ENCODE peak calls at places on chromosome 2, in ten cellular contexts. One of them, this sample, is unnamed.

GRCh38 chr2:40173276-40173675 is 278.6 kb downstream of the SLC8A1 start:
- DNase-seq in AG04449: no peak
- DNase-seq in endothelial cell of umbilical vein: no peak
- DNase-seq in epithelial cell of esophagus: no peak
- DNase-seq in fibroblast of mammary gland: no peak
- DNase-seq in upper lobe of left lung: no peak
- DNase-seq in psoas muscle: no peak
- DNase-seq in heart left ventricle: no peak
- DNase-seq in cardiac muscle cell: no peak
- DNase-seq in HFF-Myc: no peak
- DNase-seq in this sample: no peak

GRCh38 chr2:173681891-173682655 is 283.1 kb downstream of the SP3 start:
- DNase-seq in HFF-Myc: no peak
- DNase-seq in epithelial cell of esophagus: no peak
- DNase-seq in fibroblast of mammary gland: no peak
- DNase-seq in cardiac muscle cell: no peak
- DNase-seq in AG04449: no peak
- DNase-seq in psoas muscle: no peak
- DNase-seq in endothelial cell of umbilical vein: no peak
- DNase-seq in heart left ventricle: no peak
- DNase-seq in upper lobe of left lung: no peak
- DNase-seq in this sample: no peak

GRCh38 chr2:9497017-9497416 is 22.7 kb downstream of the IAH1 start:
- DNase-seq in cardiac muscle cell: no peak
- DNase-seq in HFF-Myc: no peak
- DNase-seq in AG04449: no peak
- DNase-seq in heart left ventricle: no peak
- DNase-seq in upper lobe of left lung: no peak
- DNase-seq in psoas muscle: no peak
- DNase-seq in endothelial cell of umbilical vein: no peak
- DNase-seq in epithelial cell of esophagus: peak
- DNase-seq in fibroblast of mammary gland: no peak
- DNase-seq in this sample: no peak

GRCh38 chr2:71831208-71831577 is 316.5 kb downstream of the CYP26B1 start:
- DNase-seq in heart left ventricle: no peak
- DNase-seq in epithelial cell of esophagus: peak
- DNase-seq in HFF-Myc: no peak
- DNase-seq in fibroblast of mammary gland: peak
- DNase-seq in upper lobe of left lung: no peak
- DNase-seq in cardiac muscle cell: peak
- DNase-seq in psoas muscle: peak
- DNase-seq in endothelial cell of umbilical vein: peak
- DNase-seq in AG04449: peak
- DNase-seq in this sample: peak

GRCh38 chr2:20067992-20068727 is 16.7 kb upstream of the LAPTM4A start:
- DNase-seq in upper lobe of left lung: no peak
- DNase-seq in cardiac muscle cell: peak
- DNase-seq in endothelial cell of umbilical vein: peak
- DNase-seq in HFF-Myc: peak
- DNase-seq in heart left ventricle: no peak
- DNase-seq in psoas muscle: no peak
- DNase-seq in AG04449: peak
- DNase-seq in epithelial cell of esophagus: peak
- DNase-seq in fibroblast of mammary gland: peak
- DNase-seq in this sample: peak

GRCh38 chr2:28558918-28559317 is 63.1 kb downstream of the PLB1 start:
- DNase-seq in psoas muscle: no peak
- DNase-seq in HFF-Myc: no peak
- DNase-seq in fibroblast of mammary gland: peak
- DNase-seq in endothelial cell of umbilical vein: no peak
- DNase-seq in cardiac muscle cell: peak
- DNase-seq in heart left ventricle: no peak
- DNase-seq in epithelial cell of esophagus: peak
- DNase-seq in upper lobe of left lung: no peak
- DNase-seq in AG04449: no peak
- DNase-seq in this sample: no peak

GRCh38 chr2:154452906-154453493 is 245.5 kb upstream of the KCNJ3 start:
- DNase-seq in epithelial cell of esophagus: peak
- DNase-seq in AG04449: no peak
- DNase-seq in upper lobe of left lung: no peak
- DNase-seq in fibroblast of mammary gland: peak
- DNase-seq in endothelial cell of umbilical vein: peak
- DNase-seq in cardiac muscle cell: peak
- DNase-seq in heart left ventricle: no peak
- DNase-seq in HFF-Myc: no peak
- DNase-seq in psoas muscle: no peak
- DNase-seq in this sample: no peak

GRCh38 chr2:37527362-37527761 is 144.1 kb downstream of the CDC42EP3 start:
- DNase-seq in AG04449: no peak
- DNase-seq in endothelial cell of umbilical vein: no peak
- DNase-seq in upper lobe of left lung: no peak
- DNase-seq in fibroblast of mammary gland: no peak
- DNase-seq in HFF-Myc: no peak
- DNase-seq in psoas muscle: no peak
- DNase-seq in cardiac muscle cell: no peak
- DNase-seq in epithelial cell of esophagus: no peak
- DNase-seq in heart left ventricle: no peak
- DNase-seq in this sample: no peak

GRCh38 chr2:25996844-25997243 is 14.5 kb upstream of the KIF3C start:
- DNase-seq in fibroblast of mammary gland: no peak
- DNase-seq in epithelial cell of esophagus: no peak
- DNase-seq in psoas muscle: no peak
- DNase-seq in endothelial cell of umbilical vein: no peak
- DNase-seq in AG04449: no peak
- DNase-seq in heart left ventricle: no peak
- DNase-seq in HFF-Myc: no peak
- DNase-seq in upper lobe of left lung: no peak
- DNase-seq in cardiac muscle cell: no peak
- DNase-seq in this sample: no peak

GRCh38 chr2:85615413-85615728 is 615 bp upstream of the USP39 start:
- DNase-seq in cardiac muscle cell: no peak
- DNase-seq in upper lobe of left lung: no peak
- DNase-seq in AG04449: no peak
- DNase-seq in heart left ventricle: no peak
- DNase-seq in fibroblast of mammary gland: no peak
- DNase-seq in epithelial cell of esophagus: no peak
- DNase-seq in HFF-Myc: no peak
- DNase-seq in psoas muscle: no peak
- DNase-seq in endothelial cell of umbilical vein: no peak
- DNase-seq in this sample: no peak
- H3K4me3 ChIP-seq in cardiac muscle cell: no peak
- H3K4me3 ChIP-seq in upper lobe of left lung: no peak
- H3K4me3 ChIP-seq in AG04449: no peak
- H3K4me3 ChIP-seq in heart left ventricle: peak
- H3K4me3 ChIP-seq in fibroblast of mammary gland: no peak
- H3K4me3 ChIP-seq in epithelial cell of esophagus: no peak
- H3K4me3 ChIP-seq in HFF-Myc: no peak
- H3K4me3 ChIP-seq in psoas muscle: peak
- H3K4me3 ChIP-seq in endothelial cell of umbilical vein: no peak
- H3K4me3 ChIP-seq in this sample: no peak

GRCh38 chr2:237791977-237792727 is 6.4 kb upstream of the RBM44 start:
- DNase-seq in fibroblast of mammary gland: peak
- DNase-seq in AG04449: no peak
- DNase-seq in psoas muscle: no peak
- DNase-seq in cardiac muscle cell: peak
- DNase-seq in epithelial cell of esophagus: peak
- DNase-seq in endothelial cell of umbilical vein: no peak
- DNase-seq in heart left ventricle: no peak
- DNase-seq in HFF-Myc: no peak
- DNase-seq in upper lobe of left lung: no peak
- DNase-seq in this sample: no peak
- TF ChIP-seq CTCF in fibroblast of mammary gland: peak
- TF ChIP-seq CTCF in AG04449: peak
- TF ChIP-seq CTCF in psoas muscle: no peak
- TF ChIP-seq CTCF in cardiac muscle cell: peak
- TF ChIP-seq CTCF in epithelial cell of esophagus: no peak
- TF ChIP-seq CTCF in endothelial cell of umbilical vein: no peak
- TF ChIP-seq CTCF in heart left ventricle: no peak
- TF ChIP-seq CTCF in HFF-Myc: peak
- TF ChIP-seq CTCF in upper lobe of left lung: no peak
- TF ChIP-seq CTCF in this sample: peak

DNA sequence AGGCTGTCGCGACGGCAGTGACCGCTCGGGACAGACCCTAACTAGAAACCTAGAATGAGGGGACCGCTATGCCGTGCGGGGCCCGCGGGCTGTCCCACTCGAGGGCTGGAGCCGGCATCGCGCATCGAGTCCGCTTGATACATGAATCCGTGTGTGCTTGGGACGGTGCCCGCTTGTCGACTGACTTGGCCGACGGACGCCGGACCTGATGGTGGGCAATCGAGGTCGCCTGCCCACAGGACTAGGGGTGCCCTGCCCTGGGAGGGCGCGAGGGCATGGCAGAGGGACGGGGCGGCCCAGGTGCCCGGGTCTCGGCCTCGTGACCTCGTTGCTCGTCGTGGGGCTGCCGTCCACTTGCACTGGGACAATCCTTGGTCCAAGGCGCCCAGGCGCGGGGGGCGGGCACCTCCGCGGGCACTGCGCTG is 688 bp upstream of the PTMA start:
- DNase-seq in endothelial cell of umbilical vein: peak
- DNase-seq in fibroblast of mammary gland: peak
- DNase-seq in heart left ventricle: no peak
- DNase-seq in cardiac muscle cell: peak
- DNase-seq in upper lobe of left lung: no peak
- DNase-seq in epithelial cell of esophagus: peak
- DNase-seq in HFF-Myc: no peak
- DNase-seq in AG04449: no peak
- DNase-seq in psoas muscle: no peak
- DNase-seq in this sample: no peak
- H3K4me3 ChIP-seq in endothelial cell of umbilical vein: peak
- H3K4me3 ChIP-seq in fibroblast of mammary gland: peak
- H3K4me3 ChIP-seq in heart left ventricle: peak
- H3K4me3 ChIP-seq in cardiac muscle cell: peak
- H3K4me3 ChIP-seq in upper lobe of left lung: peak
- H3K4me3 ChIP-seq in epithelial cell of esophagus: peak
- H3K4me3 ChIP-seq in HFF-Myc: peak
- H3K4me3 ChIP-seq in AG04449: peak
- H3K4me3 ChIP-seq in psoas muscle: peak
- H3K4me3 ChIP-seq in this sample: peak

GRCh38 chr2:42028571-42029148 is 19.2 kb upstream of the PKDCC start:
- DNase-seq in AG04449: no peak
- DNase-seq in endothelial cell of umbilical vein: no peak
- DNase-seq in epithelial cell of esophagus: no peak
- DNase-seq in upper lobe of left lung: no peak
- DNase-seq in heart left ventricle: no peak
- DNase-seq in HFF-Myc: no peak
- DNase-seq in psoas muscle: peak
- DNase-seq in fibroblast of mammary gland: no peak
- DNase-seq in cardiac muscle cell: peak
- DNase-seq in this sample: no peak
- TF ChIP-seq CTCF in AG04449: no peak
- TF ChIP-seq CTCF in endothelial cell of umbilical vein: no peak
- TF ChIP-seq CTCF in epithelial cell of esophagus: no peak
- TF ChIP-seq CTCF in upper lobe of left lung: no peak
- TF ChIP-seq CTCF in heart left ventricle: no peak
- TF ChIP-seq CTCF in HFF-Myc: no peak
- TF ChIP-seq CTCF in psoas muscle: no peak
- TF ChIP-seq CTCF in fibroblast of mammary gland: no peak
- TF ChIP-seq CTCF in cardiac muscle cell: no peak
- TF ChIP-seq CTCF in this sample: no peak

GRCh38 chr2:201258666-201258999 is 1.7 kb upstream of the CASP8 start:
- DNase-seq in upper lobe of left lung: no peak
- DNase-seq in HFF-Myc: no peak
- DNase-seq in fibroblast of mammary gland: no peak
- DNase-seq in endothelial cell of umbilical vein: no peak
- DNase-seq in cardiac muscle cell: no peak
- DNase-seq in epithelial cell of esophagus: no peak
- DNase-seq in AG04449: no peak
- DNase-seq in heart left ventricle: no peak
- DNase-seq in psoas muscle: no peak
- DNase-seq in this sample: no peak

GRCh38 chr2:201259216-201259615 is 1.1 kb upstream of the CASP8 start:
- DNase-seq in epithelial cell of esophagus: no peak
- DNase-seq in AG04449: no peak
- DNase-seq in psoas muscle: no peak
- DNase-seq in HFF-Myc: no peak
- DNase-seq in endothelial cell of umbilical vein: no peak
- DNase-seq in upper lobe of left lung: no peak
- DNase-seq in cardiac muscle cell: peak
- DNase-seq in heart left ventricle: no peak
- DNase-seq in fibroblast of mammary gland: no peak
- DNase-seq in this sample: no peak

GRCh38 chr2:201256001-201256544 is 4.3 kb upstream of the CASP8 start:
- DNase-seq in HFF-Myc: no peak
- DNase-seq in endothelial cell of umbilical vein: no peak
- DNase-seq in cardiac muscle cell: no peak
- DNase-seq in heart left ventricle: no peak
- DNase-seq in AG04449: no peak
- DNase-seq in psoas muscle: no peak
- DNase-seq in fibroblast of mammary gland: no peak
- DNase-seq in epithelial cell of esophagus: no peak
- DNase-seq in upper lobe of left lung: no peak
- DNase-seq in this sample: no peak

GRCh38 chr2:201257381-201257940 is 2.9 kb upstream of the CASP8 start:
- DNase-seq in psoas muscle: peak
- DNase-seq in epithelial cell of esophagus: no peak
- DNase-seq in endothelial cell of umbilical vein: no peak
- DNase-seq in upper lobe of left lung: peak
- DNase-seq in cardiac muscle cell: no peak
- DNase-seq in AG04449: no peak
- DNase-seq in heart left ventricle: peak
- DNase-seq in fibroblast of mammary gland: no peak
- DNase-seq in HFF-Myc: no peak
- DNase-seq in this sample: no peak

DNA sequence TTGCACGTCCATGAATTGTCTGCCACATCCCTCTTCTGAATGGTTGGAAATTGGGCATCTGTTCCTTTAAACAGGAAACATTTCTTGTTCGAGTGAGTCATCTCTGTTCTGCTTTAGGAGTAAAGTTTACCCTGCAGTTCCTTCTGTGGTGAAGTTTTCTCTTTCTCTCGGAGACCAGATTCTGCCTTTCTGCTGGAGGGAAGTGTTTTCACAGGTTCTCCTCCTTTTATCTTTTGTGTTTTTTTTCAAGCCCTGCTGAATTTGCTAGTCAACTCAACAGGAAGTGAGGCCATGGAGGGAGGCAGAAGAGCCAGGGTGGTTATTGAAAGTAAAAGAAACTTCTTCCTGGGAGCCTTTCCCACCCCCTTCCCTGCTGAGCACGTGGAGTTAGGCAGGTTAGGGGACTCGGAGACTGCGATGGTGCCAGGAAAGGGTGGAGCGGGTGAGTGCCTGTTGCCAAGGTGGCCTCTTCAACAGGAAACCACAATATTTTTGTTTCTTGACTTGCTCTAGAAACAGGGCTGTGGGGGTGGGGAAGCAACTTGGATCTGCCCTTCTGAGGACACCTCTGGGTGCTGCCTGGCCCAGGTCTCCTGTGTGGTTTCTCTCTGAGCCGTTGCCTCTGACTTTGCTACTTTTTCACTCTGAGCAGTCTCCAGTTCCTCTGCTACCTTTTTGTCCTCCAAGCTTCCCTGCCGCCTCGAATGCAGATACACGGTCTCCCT is 2.2 kb upstream of the CASP8 start:
- DNase-seq in heart left ventricle: peak
- DNase-seq in upper lobe of left lung: peak
- DNase-seq in AG04449: no peak
- DNase-seq in HFF-Myc: peak
- DNase-seq in cardiac muscle cell: peak
- DNase-seq in fibroblast of mammary gland: peak
- DNase-seq in epithelial cell of esophagus: peak
- DNase-seq in endothelial cell of umbilical vein: peak
- DNase-seq in psoas muscle: peak
- DNase-seq in this sample: peak
- H3K4me3 ChIP-seq in heart left ventricle: peak
- H3K4me3 ChIP-seq in upper lobe of left lung: peak
- H3K4me3 ChIP-seq in AG04449: peak
- H3K4me3 ChIP-seq in HFF-Myc: peak
- H3K4me3 ChIP-seq in cardiac muscle cell: no peak
- H3K4me3 ChIP-seq in fibroblast of mammary gland: peak
- H3K4me3 ChIP-seq in epithelial cell of esophagus: peak
- H3K4me3 ChIP-seq in endothelial cell of umbilical vein: peak
- H3K4me3 ChIP-seq in psoas muscle: peak
- H3K4me3 ChIP-seq in this sample: peak

GRCh38 chr2:108119492-108119891 is 120.3 kb upstream of the SULT1C3 start:
- DNase-seq in cardiac muscle cell: no peak
- DNase-seq in HFF-Myc: no peak
- DNase-seq in epithelial cell of esophagus: no peak
- DNase-seq in endothelial cell of umbilical vein: no peak
- DNase-seq in psoas muscle: no peak
- DNase-seq in AG04449: no peak
- DNase-seq in upper lobe of left lung: no peak
- DNase-seq in fibroblast of mammary gland: no peak
- DNase-seq in heart left ventricle: no peak
- DNase-seq in this sample: no peak
- TF ChIP-seq CTCF in cardiac muscle cell: no peak
- TF ChIP-seq CTCF in HFF-Myc: no peak
- TF ChIP-seq CTCF in epithelial cell of esophagus: no peak
- TF ChIP-seq CTCF in endothelial cell of umbilical vein: no peak
- TF ChIP-seq CTCF in psoas muscle: no peak
- TF ChIP-seq CTCF in AG04449: no peak
- TF ChIP-seq CTCF in upper lobe of left lung: no peak
- TF ChIP-seq CTCF in fibroblast of mammary gland: no peak
- TF ChIP-seq CTCF in heart left ventricle: no peak
- TF ChIP-seq CTCF in this sample: no peak